ENCODE peak calls at places on chromosomes 5 and 9, in eight cellular contexts. M is GOT3; Q is stimulated activated CD4-positive, alpha-beta T cell treated with anti-CD3 and anti-CD28 coated beads, Interleukin-12 subunit alpha, Interleukin-12 subunit beta, amount 100 ng/mL, for 48 hours; B is NCI-H2107; D is posterior cingulate gyrus; K is DMS 273 treated with DMSO at 0.1 percent for 48 hours; G is IMR-90; W is iPS DF 6.9. H is an unnamed sample.

GRCh38 chr9:82108881-82109280 is 120.3 kb downstream of the SPATA31D1 start:
- DNase-seq in B (no peak), K (no peak), M (no peak), G (peak), W (no peak), Q (no peak), D (no peak), H (no peak)

GRCh38 chr5:177357459-177358332 is at the start of gene RGS14:
- DNase-seq in B (no peak), D (no peak), G (peak), W (no peak), M (no peak), K (no peak), Q (peak), H (no peak)

GRCh38 chr5:119366537-119366874 is 10.7 kb downstream of the TNFAIP8 start:
- DNase-seq in G (no peak), M (no peak), K (no peak), Q (no peak), W (no peak), D (no peak), B (no peak), H (no peak)

GRCh38 chr5:16774806-16775205 is 158.0 kb upstream of the RETREG1 start:
- DNase-seq in D (no peak), M (no peak), B (no peak), K (no peak), W (no peak), G (peak), Q (no peak), H (no peak)

GRCh38 chr9:128845186-128845931 is 15.8 kb upstream of the SPOUT1 start:
- DNase-seq in W (no peak), M (no peak), K (peak), Q (no peak), B (no peak), D (no peak), G (no peak), H (peak)

GRCh38 chr5:44774279-44774880 is 34.4 kb upstream of the MRPS30 start:
- DNase-seq in Q (no peak), K (peak), B (peak), W (peak), G (peak), D (peak), M (peak), H (no peak)

GRCh38 chr5:56433039-56433438 is 199.9 kb upstream of the ANKRD55 start:
- DNase-seq in W (no peak), M (no peak), D (no peak), K (no peak), B (no peak), G (no peak), Q (no peak), H (no peak)

GRCh38 chr5:96823900-96824351 is 16.2 kb upstream of the ERAP1 start:
- DNase-seq in D (no peak), K (no peak), B (no peak), W (no peak), G (peak), M (no peak), Q (no peak), H (no peak)

GRCh38 chr9:36264896-36265295 is 6.6 kb upstream of the GNE start:
- DNase-seq in K (no peak), Q (no peak), M (no peak), G (no peak), W (no peak), D (no peak), B (no peak), H (no peak)

GRCh38 chr5:73673161-73673591 is 47.2 kb downstream of the ARHGEF28 start:
- DNase-seq in M (no peak), Q (no peak), W (no peak), G (peak), D (no peak), B (no peak), K (no peak), H (no peak)

GRCh38 chr5:150487199-150488061 is 20.5 kb upstream of the NDST1 start:
- DNase-seq in D (peak), G (peak), K (no peak), W (no peak), B (no peak), M (no peak), Q (no peak), H (no peak)

GRCh38 chr9:89464991-89465390 is 32.9 kb downstream of the SEMA4D start:
- DNase-seq in G (no peak), K (no peak), W (no peak), B (no peak), M (no peak), D (peak), Q (no peak), H (no peak)

GRCh38 chr5:166340039-166340438 is 1951.4 kb upstream of the WWC1 start:
- DNase-seq in M (no peak), K (no peak), D (no peak), B (no peak), W (no peak), G (no peak), Q (no peak), H (no peak)

GRCh38 chr9:297104-297794 is 82.6 kb downstream of the DOCK8 start:
- DNase-seq in K (no peak), G (no peak), M (no peak), B (no peak), W (no peak), D (no peak), Q (no peak), H (no peak)

GRCh38 chr9:135340726-135341475 is 138.7 kb upstream of the PPP1R26 start:
- DNase-seq in G (no peak), B (no peak), D (no peak), W (no peak), Q (no peak), K (no peak), M (no peak), H (no peak)

GRCh38 chr5:158769702-158770101 is 330.0 kb downstream of the EBF1 start:
- DNase-seq in D (no peak), Q (no peak), M (no peak), K (no peak), G (no peak), B (no peak), W (no peak), H (no peak)